ENCODE peak calls at places on chromosomes 4 and X, in nine cellular contexts. One of them, this sample, is unnamed.

GRCh38 chr4:151575646-151576045 is 166.7 kb downstream of the FHIP1A start:
- DNase-seq in type B pancreatic cell: no peak
- DNase-seq in HEK293T: no peak
- DNase-seq in stimulated activated CD8-positive, alpha-beta memory T cell treated with anti-CD3 and anti-CD28 coated beads, Interleukin-7, amount 100 ng/mL, for 4 hours: no peak
- DNase-seq in ACHN: no peak
- DNase-seq in aorta: no peak
- DNase-seq in activated CD4-positive, alpha-beta T cell treated with anti-CD3 and anti-CD28 coated beads for 1 hour: no peak
- DNase-seq in HT1080: no peak
- DNase-seq in retinal pigment epithelial cell: no peak
- DNase-seq in this sample: no peak

GRCh38 chr4:17807446-17807845 is 3.1 kb downstream of the DCAF16 start:
- DNase-seq in type B pancreatic cell: no peak
- DNase-seq in HEK293T: no peak
- DNase-seq in stimulated activated CD8-positive, alpha-beta memory T cell treated with anti-CD3 and anti-CD28 coated beads, Interleukin-7, amount 100 ng/mL, for 4 hours: no peak
- DNase-seq in ACHN: no peak
- DNase-seq in aorta: no peak
- DNase-seq in activated CD4-positive, alpha-beta T cell treated with anti-CD3 and anti-CD28 coated beads for 1 hour: no peak
- DNase-seq in HT1080: no peak
- DNase-seq in retinal pigment epithelial cell: no peak
- DNase-seq in this sample: no peak

GRCh38 chr4:90582087-90582486 is 454.9 kb downstream of the CCSER1 start:
- DNase-seq in type B pancreatic cell: no peak
- DNase-seq in HEK293T: no peak
- DNase-seq in stimulated activated CD8-positive, alpha-beta memory T cell treated with anti-CD3 and anti-CD28 coated beads, Interleukin-7, amount 100 ng/mL, for 4 hours: no peak
- DNase-seq in ACHN: no peak
- DNase-seq in aorta: no peak
- DNase-seq in activated CD4-positive, alpha-beta T cell treated with anti-CD3 and anti-CD28 coated beads for 1 hour: no peak
- DNase-seq in HT1080: no peak
- DNase-seq in retinal pigment epithelial cell: no peak
- DNase-seq in this sample: no peak

GRCh38 chrX:113275769-113276168 is 435.1 kb upstream of the AMOT start:
- DNase-seq in type B pancreatic cell: no peak
- DNase-seq in HEK293T: no peak
- DNase-seq in stimulated activated CD8-positive, alpha-beta memory T cell treated with anti-CD3 and anti-CD28 coated beads, Interleukin-7, amount 100 ng/mL, for 4 hours: no peak
- DNase-seq in ACHN: no peak
- DNase-seq in aorta: no peak
- DNase-seq in activated CD4-positive, alpha-beta T cell treated with anti-CD3 and anti-CD28 coated beads for 1 hour: no peak
- DNase-seq in HT1080: no peak
- DNase-seq in retinal pigment epithelial cell: no peak
- DNase-seq in this sample: no peak

GRCh38 chr4:100605144-100605543 is 87.3 kb upstream of the EMCN start:
- DNase-seq in type B pancreatic cell: no peak
- DNase-seq in HEK293T: no peak
- DNase-seq in stimulated activated CD8-positive, alpha-beta memory T cell treated with anti-CD3 and anti-CD28 coated beads, Interleukin-7, amount 100 ng/mL, for 4 hours: no peak
- DNase-seq in ACHN: no peak
- DNase-seq in aorta: no peak
- DNase-seq in activated CD4-positive, alpha-beta T cell treated with anti-CD3 and anti-CD28 coated beads for 1 hour: no peak
- DNase-seq in HT1080: no peak
- DNase-seq in retinal pigment epithelial cell: no peak
- DNase-seq in this sample: no peak

GRCh38 chr4:65805936-65806335 is 135.6 kb upstream of the EPHA5 start:
- DNase-seq in type B pancreatic cell: no peak
- DNase-seq in HEK293T: no peak
- DNase-seq in stimulated activated CD8-positive, alpha-beta memory T cell treated with anti-CD3 and anti-CD28 coated beads, Interleukin-7, amount 100 ng/mL, for 4 hours: no peak
- DNase-seq in ACHN: no peak
- DNase-seq in aorta: no peak
- DNase-seq in activated CD4-positive, alpha-beta T cell treated with anti-CD3 and anti-CD28 coated beads for 1 hour: no peak
- DNase-seq in HT1080: no peak
- DNase-seq in retinal pigment epithelial cell: no peak
- DNase-seq in this sample: no peak

GRCh38 chrX:77415161-77415560 is 32.0 kb upstream of the FGF16 start:
- DNase-seq in type B pancreatic cell: no peak
- DNase-seq in HEK293T: no peak
- DNase-seq in stimulated activated CD8-positive, alpha-beta memory T cell treated with anti-CD3 and anti-CD28 coated beads, Interleukin-7, amount 100 ng/mL, for 4 hours: no peak
- DNase-seq in ACHN: no peak
- DNase-seq in aorta: no peak
- DNase-seq in activated CD4-positive, alpha-beta T cell treated with anti-CD3 and anti-CD28 coated beads for 1 hour: no peak
- DNase-seq in HT1080: no peak
- DNase-seq in retinal pigment epithelial cell: no peak
- DNase-seq in this sample: no peak

GRCh38 chr4:48033825-48034413 is 17.3 kb downstream of the NIPAL1 start:
- DNase-seq in type B pancreatic cell: no peak
- DNase-seq in HEK293T: peak
- DNase-seq in stimulated activated CD8-positive, alpha-beta memory T cell treated with anti-CD3 and anti-CD28 coated beads, Interleukin-7, amount 100 ng/mL, for 4 hours: peak
- DNase-seq in ACHN: peak
- DNase-seq in aorta: no peak
- DNase-seq in activated CD4-positive, alpha-beta T cell treated with anti-CD3 and anti-CD28 coated beads for 1 hour: peak
- DNase-seq in HT1080: no peak
- DNase-seq in retinal pigment epithelial cell: no peak
- DNase-seq in this sample: no peak

GRCh38 chrX:107669885-107670628 is 41.7 kb downstream of the PRPS1 start:
- DNase-seq in type B pancreatic cell: no peak
- DNase-seq in HEK293T: no peak
- DNase-seq in stimulated activated CD8-positive, alpha-beta memory T cell treated with anti-CD3 and anti-CD28 coated beads, Interleukin-7, amount 100 ng/mL, for 4 hours: no peak
- DNase-seq in ACHN: no peak
- DNase-seq in aorta: no peak
- DNase-seq in activated CD4-positive, alpha-beta T cell treated with anti-CD3 and anti-CD28 coated beads for 1 hour: no peak
- DNase-seq in HT1080: no peak
- DNase-seq in retinal pigment epithelial cell: no peak
- DNase-seq in this sample: no peak

GRCh38 chrX:10089378-10089795 is 67.4 kb upstream of the CLCN4 start:
- DNase-seq in type B pancreatic cell: no peak
- DNase-seq in HEK293T: no peak
- DNase-seq in stimulated activated CD8-positive, alpha-beta memory T cell treated with anti-CD3 and anti-CD28 coated beads, Interleukin-7, amount 100 ng/mL, for 4 hours: no peak
- DNase-seq in ACHN: no peak
- DNase-seq in aorta: no peak
- DNase-seq in activated CD4-positive, alpha-beta T cell treated with anti-CD3 and anti-CD28 coated beads for 1 hour: no peak
- DNase-seq in HT1080: peak
- DNase-seq in retinal pigment epithelial cell: no peak
- DNase-seq in this sample: no peak

GRCh38 chrX:16479206-16479869 is 170.6 kb upstream of the S100G start:
- DNase-seq in type B pancreatic cell: no peak
- DNase-seq in HEK293T: no peak
- DNase-seq in stimulated activated CD8-positive, alpha-beta memory T cell treated with anti-CD3 and anti-CD28 coated beads, Interleukin-7, amount 100 ng/mL, for 4 hours: no peak
- DNase-seq in ACHN: peak
- DNase-seq in aorta: no peak
- DNase-seq in activated CD4-positive, alpha-beta T cell treated with anti-CD3 and anti-CD28 coated beads for 1 hour: no peak
- DNase-seq in HT1080: peak
- DNase-seq in retinal pigment epithelial cell: no peak
- DNase-seq in this sample: no peak

GRCh38 chr4:1714303-1715001 is 2.3 kb upstream of the SLBP start:
- DNase-seq in type B pancreatic cell: no peak
- DNase-seq in HEK293T: no peak
- DNase-seq in stimulated activated CD8-positive, alpha-beta memory T cell treated with anti-CD3 and anti-CD28 coated beads, Interleukin-7, amount 100 ng/mL, for 4 hours: no peak
- DNase-seq in ACHN: no peak
- DNase-seq in aorta: no peak
- DNase-seq in activated CD4-positive, alpha-beta T cell treated with anti-CD3 and anti-CD28 coated beads for 1 hour: no peak
- DNase-seq in HT1080: no peak
- DNase-seq in retinal pigment epithelial cell: no peak
- DNase-seq in this sample: no peak

This sample was measured in kidney.